ENCODE peak calls at places on chromosomes 13 and 19, in seven cellular contexts. Y is iris pigment epithelial cell; Q is activated CD4-positive, alpha-beta T cell treated with anti-CD3 and anti-CD28 coated beads, Interleukin-2, amount 50 U/mL, for 1 hour; O is stimulated activated CD4-positive, alpha-beta T cell treated with anti-CD3 and anti-CD28 coated beads, Interleukin-1b, Interleukin-23, amount 100 ng/mL, for 4 hours; T is ovary; C is mesothelial cell of epicardium; R is epithelial cell of proximal tubule. I is an unnamed sample.

GRCh38 chr13:113407103-113407530 is 43.2 kb upstream of the GRTP1 start:
- DNase-seq in Y (no peak), Q (no peak), O (no peak), T (no peak), C (no peak), R (no peak), I (no peak)

GRCh38 chr13:101399365-101399764 is 16.9 kb downstream of the NALCN start:
- DNase-seq in Y (peak), Q (no peak), O (no peak), T (no peak), C (no peak), R (no peak), I (no peak)

GRCh38 chr19:45467456-45468158 is at the start of gene FOSB:
- DNase-seq in Y (peak), Q (peak), O (peak), T (peak), C (peak), R (no peak), I (peak)

GRCh38 chr19:10412257-10412977 is 7.9 kb upstream of the PDE4A start:
- DNase-seq in Y (no peak), Q (no peak), O (no peak), T (no peak), C (no peak), R (no peak), I (no peak)

GRCh38 chr13:20136781-20137703 is 23.8 kb downstream of the GJA3 start:
- DNase-seq in Y (peak), Q (peak), O (no peak), T (no peak), C (no peak), R (no peak), I (no peak)

GRCh38 chr13:75635621-75636338 is at the start of gene LMO7:
- DNase-seq in Y (peak), Q (peak), O (peak), T (peak), C (peak), R (no peak), I (peak)

GRCh38 chr19:49916839-49917733 is 11.9 kb upstream of the ATF5 start:
- DNase-seq in Y (no peak), Q (no peak), O (no peak), T (no peak), C (no peak), R (no peak), I (no peak)

GRCh38 chr13:27034678-27035111 is 136.9 kb downstream of the USP12 start:
- DNase-seq in Y (peak), Q (no peak), O (no peak), T (no peak), C (no peak), R (no peak), I (no peak)

GRCh38 chr13:96089749-96090239 is at the start of gene HS6ST3:
- DNase-seq in Y (peak), Q (no peak), O (no peak), T (peak), C (peak), R (no peak), I (peak)

GRCh38 chr13:75513271-75513670 is 24.4 kb downstream of the COMMD6 start:
- DNase-seq in Y (no peak), Q (no peak), O (no peak), T (no peak), C (no peak), R (no peak), I (no peak)

GRCh38 chr19:10289836-10290438 is at the start of gene ICAM5:
- DNase-seq in Y (no peak), Q (peak), O (peak), T (peak), C (no peak), R (no peak), I (peak)

GRCh38 chr19:51131780-51132680 is 7.3 kb downstream of the SIGLEC9 start:
- DNase-seq in Y (peak), Q (no peak), O (no peak), T (peak), C (no peak), R (no peak), I (no peak)

GRCh38 chr19:51158474-51159129 is 16.5 kb downstream of the SIGLEC7 start:
- DNase-seq in Y (peak), Q (peak), O (peak), T (no peak), C (no peak), R (no peak), I (peak)

GRCh38 chr13:79353698-79354097 is 52.4 kb downstream of the RBM26 start:
- DNase-seq in Y (peak), Q (no peak), O (no peak), T (no peak), C (no peak), R (no peak), I (no peak)

GRCh38 chr19:39595950-39596349 is 6.4 kb upstream of the LGALS13 start:
- DNase-seq in Y (no peak), Q (no peak), O (no peak), T (no peak), C (no peak), R (no peak), I (peak)

GRCh38 chr19:1252818-1253513 is 4.6 kb downstream of the MIDN start:
- DNase-seq in Y (peak), Q (peak), O (no peak), T (peak), C (no peak), R (no peak), I (peak)

GRCh38 chr13:30991922-30992321 is 59.5 kb downstream of the TEX26 start:
- DNase-seq in Y (no peak), Q (no peak), O (no peak), T (no peak), C (no peak), R (no peak), I (peak)

GRCh38 chr13:27855381-27855780 is 63.1 kb downstream of the GSX1 start:
- DNase-seq in Y (no peak), Q (no peak), O (no peak), T (no peak), C (no peak), R (no peak), I (no peak)

GRCh38 chr13:37869756-37870488 is at the start of gene TRPC4:
- DNase-seq in Y (peak), Q (no peak), O (no peak), T (peak), C (peak), R (no peak), I (peak)

GRCh38 chr19:41206456-41206855 is 12.6 kb upstream of the AXL start:
- DNase-seq in Y (no peak), Q (no peak), O (no peak), T (no peak), C (no peak), R (no peak), I (no peak)

GRCh38 chr13:50129065-50129922 is 114.0 kb downstream of the KCNRG start:
- DNase-seq in Y (no peak), Q (no peak), O (no peak), T (no peak), C (no peak), R (no peak), I (no peak)

GRCh38 chr13:103009061-103009840 is 57.0 kb downstream of the SLC10A2 start:
- DNase-seq in Y (peak), Q (no peak), O (no peak), T (no peak), C (no peak), R (no peak), I (no peak)

GRCh38 chr13:29887030-29887557 is 36.7 kb upstream of the UBL3 start:
- DNase-seq in Y (no peak), Q (no peak), O (no peak), T (no peak), C (no peak), R (no peak), I (no peak)

GRCh38 chr13:51599444-51600176 is 15.3 kb downstream of the WDFY2 start:
- DNase-seq in Y (no peak), Q (no peak), O (no peak), T (no peak), C (no peak), R (no peak), I (no peak)

GRCh38 chr13:75566658-75567057 is 17.1 kb downstream of the UCHL3 start:
- DNase-seq in Y (peak), Q (no peak), O (no peak), T (no peak), C (no peak), R (no peak), I (peak)

GRCh38 chr19:12720851-12721655 is 2.7 kb downstream of the TNPO2 start:
- DNase-seq in Y (peak), Q (no peak), O (no peak), T (peak), C (no peak), R (no peak), I (peak)

GRCh38 chr13:99374994-99375805 is 68.0 kb upstream of the GPR183 start:
- DNase-seq in Y (no peak), Q (peak), O (no peak), T (no peak), C (no peak), R (no peak), I (no peak)

GRCh38 chr19:58325623-58326022 is 1.2 kb upstream of the ZSCAN22 start:
- DNase-seq in Y (peak), Q (no peak), O (no peak), T (no peak), C (no peak), R (no peak), I (no peak)

GRCh38 chr19:42022616-42023015 is 28.6 kb upstream of the ATP1A3 start:
- DNase-seq in Y (no peak), Q (no peak), O (no peak), T (no peak), C (no peak), R (no peak), I (no peak)

GRCh38 chr19:18940791-18941627 is at the start of gene HOMER3:
- DNase-seq in Y (peak), Q (peak), O (peak), T (peak), C (peak), R (no peak), I (peak)